ENCODE peak calls at places on chromosome 21, in eight cellular contexts. One of them, this sample, is unnamed.

GRCh38 chr21:14545906-14546480 is at the start of gene SAMSN1:
- DNase-seq in brain microvascular endothelial cell: peak; percentile 23
- DNase-seq in neural progenitor cell: no peak
- DNase-seq in ascending aorta: no peak
- DNase-seq in A549: no peak
- DNase-seq in uterus: no peak
- DNase-seq in body of pancreas: peak; percentile 14
- DNase-seq in OCI-LY7: no peak
- DNase-seq in this sample: no peak

GRCh38 chr21:24280591-24280990 is 1326.7 kb downstream of the MRPL39 start:
- DNase-seq in body of pancreas: no peak
- DNase-seq in uterus: no peak
- DNase-seq in ascending aorta: no peak
- DNase-seq in OCI-LY7: no peak
- DNase-seq in neural progenitor cell: no peak
- DNase-seq in A549: no peak
- DNase-seq in brain microvascular endothelial cell: no peak
- DNase-seq in this sample: no peak

GRCh38 chr21:42063206-42063577 is 7.9 kb upstream of the UMODL1 start:
- DNase-seq in neural progenitor cell: no peak
- DNase-seq in A549: no peak
- DNase-seq in body of pancreas: peak; percentile 55
- DNase-seq in uterus: no peak
- DNase-seq in ascending aorta: no peak
- DNase-seq in brain microvascular endothelial cell: no peak
- DNase-seq in OCI-LY7: peak; percentile 83
- DNase-seq in this sample: no peak

GRCh38 chr21:33452362-33452761 is 27.4 kb downstream of the TMEM50B start:
- DNase-seq in ascending aorta: no peak
- DNase-seq in OCI-LY7: no peak
- DNase-seq in A549: no peak
- DNase-seq in neural progenitor cell: no peak
- DNase-seq in body of pancreas: no peak
- DNase-seq in uterus: no peak
- DNase-seq in brain microvascular endothelial cell: no peak
- DNase-seq in this sample: no peak

GRCh38 chr21:21232320-21232719 is 234.1 kb downstream of the NCAM2 start:
- DNase-seq in brain microvascular endothelial cell: peak; percentile 4
- DNase-seq in OCI-LY7: no peak
- DNase-seq in ascending aorta: no peak
- DNase-seq in neural progenitor cell: peak; percentile 42
- DNase-seq in body of pancreas: no peak
- DNase-seq in A549: no peak
- DNase-seq in uterus: no peak
- DNase-seq in this sample: peak; percentile 6

GRCh38 chr21:25175938-25176337 is 431.3 kb downstream of the MRPL39 start:
- DNase-seq in ascending aorta: no peak
- DNase-seq in A549: no peak
- DNase-seq in neural progenitor cell: no peak
- DNase-seq in brain microvascular endothelial cell: no peak
- DNase-seq in body of pancreas: no peak
- DNase-seq in OCI-LY7: no peak
- DNase-seq in uterus: no peak
- DNase-seq in this sample: no peak

GRCh38 chr21:41843584-41843983 is 35.6 kb downstream of the PRDM15 start:
- DNase-seq in brain microvascular endothelial cell: no peak
- DNase-seq in uterus: no peak
- DNase-seq in ascending aorta: no peak
- DNase-seq in A549: no peak
- DNase-seq in body of pancreas: no peak
- DNase-seq in neural progenitor cell: no peak
- DNase-seq in OCI-LY7: no peak
- DNase-seq in this sample: no peak

GRCh38 chr21:26652891-26653290 is 79.8 kb upstream of the CYYR1 start:
- DNase-seq in uterus: no peak
- DNase-seq in A549: no peak
- DNase-seq in OCI-LY7: no peak
- DNase-seq in body of pancreas: no peak
- DNase-seq in ascending aorta: no peak
- DNase-seq in neural progenitor cell: no peak
- DNase-seq in brain microvascular endothelial cell: no peak
- DNase-seq in this sample: no peak

GRCh38 chr21:29196021-29196663 is 65.7 kb downstream of the MAP3K7CL start:
- DNase-seq in neural progenitor cell: no peak
- DNase-seq in A549: peak; percentile 89
- DNase-seq in ascending aorta: no peak
- DNase-seq in brain microvascular endothelial cell: peak; percentile 95
- DNase-seq in body of pancreas: peak; percentile 21
- DNase-seq in OCI-LY7: peak; percentile 55
- DNase-seq in uterus: peak; percentile 46
- DNase-seq in this sample: no peak

GRCh38 chr21:42536601-42537000 is 22.9 kb downstream of the SLC37A1 start:
- DNase-seq in uterus: no peak
- DNase-seq in body of pancreas: no peak
- DNase-seq in neural progenitor cell: no peak
- DNase-seq in OCI-LY7: no peak
- DNase-seq in ascending aorta: no peak
- DNase-seq in brain microvascular endothelial cell: no peak
- DNase-seq in A549: no peak
- DNase-seq in this sample: no peak

GRCh38 chr21:26806734-26807372 is 38.4 kb downstream of the ADAMTS1 start:
- DNase-seq in A549: no peak
- DNase-seq in body of pancreas: no peak
- DNase-seq in ascending aorta: no peak
- DNase-seq in brain microvascular endothelial cell: peak; percentile 42
- DNase-seq in neural progenitor cell: no peak
- DNase-seq in uterus: no peak
- DNase-seq in OCI-LY7: no peak
- DNase-seq in this sample: no peak

GRCh38 chr21:27505516-27505915 is 538.6 kb upstream of the ADAMTS5 start:
- DNase-seq in A549: no peak
- DNase-seq in brain microvascular endothelial cell: no peak
- DNase-seq in body of pancreas: no peak
- DNase-seq in ascending aorta: no peak
- DNase-seq in OCI-LY7: no peak
- DNase-seq in uterus: no peak
- DNase-seq in neural progenitor cell: no peak
- DNase-seq in this sample: no peak

GRCh38 chr21:33760641-33761103 is 118.4 kb downstream of the ITSN1 start:
- DNase-seq in ascending aorta: no peak
- DNase-seq in uterus: no peak
- DNase-seq in OCI-LY7: no peak
- DNase-seq in neural progenitor cell: no peak
- DNase-seq in A549: no peak
- DNase-seq in brain microvascular endothelial cell: peak; percentile 66
- DNase-seq in body of pancreas: no peak
- DNase-seq in this sample: no peak

GRCh38 chr21:18970941-18971340 is 567.4 kb upstream of the TMPRSS15 start:
- DNase-seq in ascending aorta: no peak
- DNase-seq in brain microvascular endothelial cell: no peak
- DNase-seq in body of pancreas: no peak
- DNase-seq in uterus: no peak
- DNase-seq in neural progenitor cell: no peak
- DNase-seq in A549: no peak
- DNase-seq in OCI-LY7: no peak
- DNase-seq in this sample: no peak

GRCh38 chr21:34201441-34201838 is 128.1 kb downstream of the MRPS6 start:
- DNase-seq in uterus: no peak
- DNase-seq in ascending aorta: no peak
- DNase-seq in brain microvascular endothelial cell: no peak
- DNase-seq in OCI-LY7: no peak
- DNase-seq in body of pancreas: no peak
- DNase-seq in A549: no peak
- DNase-seq in neural progenitor cell: no peak
- DNase-seq in this sample: no peak

GRCh38 chr21:43866233-43866632 is 1.2 kb downstream of the AGPAT3 start:
- DNase-seq in ascending aorta: no peak
- DNase-seq in neural progenitor cell: peak; percentile 19
- DNase-seq in body of pancreas: peak; percentile 33
- DNase-seq in uterus: peak; percentile 53
- DNase-seq in brain microvascular endothelial cell: peak; percentile 22
- DNase-seq in OCI-LY7: peak; percentile 47
- DNase-seq in A549: no peak
- DNase-seq in this sample: no peak

GRCh38 chr21:43866659-43867331 is 1.8 kb downstream of the AGPAT3 start:
- DNase-seq in neural progenitor cell: no peak
- DNase-seq in A549: no peak
- DNase-seq in ascending aorta: no peak
- DNase-seq in brain microvascular endothelial cell: no peak
- DNase-seq in uterus: no peak
- DNase-seq in OCI-LY7: no peak
- DNase-seq in body of pancreas: peak; percentile 53
- DNase-seq in this sample: no peak

GRCh38 chr21:43865471-43866181 is 603 bp downstream of the AGPAT3 start:
- DNase-seq in brain microvascular endothelial cell: no peak
- DNase-seq in neural progenitor cell: peak; percentile 50
- DNase-seq in ascending aorta: no peak
- DNase-seq in OCI-LY7: no peak
- DNase-seq in body of pancreas: peak; percentile 37
- DNase-seq in uterus: peak; percentile 40
- DNase-seq in A549: no peak
- DNase-seq in this sample: no peak

GRCh38 chr21:43864313-43864805 is 664 bp upstream of the AGPAT3 start:
- DNase-seq in A549: peak; percentile 48
- DNase-seq in ascending aorta: no peak
- DNase-seq in body of pancreas: peak; percentile 82
- DNase-seq in brain microvascular endothelial cell: no peak
- DNase-seq in OCI-LY7: no peak
- DNase-seq in uterus: no peak
- DNase-seq in neural progenitor cell: peak; percentile 47
- DNase-seq in this sample: no peak

DNA sequence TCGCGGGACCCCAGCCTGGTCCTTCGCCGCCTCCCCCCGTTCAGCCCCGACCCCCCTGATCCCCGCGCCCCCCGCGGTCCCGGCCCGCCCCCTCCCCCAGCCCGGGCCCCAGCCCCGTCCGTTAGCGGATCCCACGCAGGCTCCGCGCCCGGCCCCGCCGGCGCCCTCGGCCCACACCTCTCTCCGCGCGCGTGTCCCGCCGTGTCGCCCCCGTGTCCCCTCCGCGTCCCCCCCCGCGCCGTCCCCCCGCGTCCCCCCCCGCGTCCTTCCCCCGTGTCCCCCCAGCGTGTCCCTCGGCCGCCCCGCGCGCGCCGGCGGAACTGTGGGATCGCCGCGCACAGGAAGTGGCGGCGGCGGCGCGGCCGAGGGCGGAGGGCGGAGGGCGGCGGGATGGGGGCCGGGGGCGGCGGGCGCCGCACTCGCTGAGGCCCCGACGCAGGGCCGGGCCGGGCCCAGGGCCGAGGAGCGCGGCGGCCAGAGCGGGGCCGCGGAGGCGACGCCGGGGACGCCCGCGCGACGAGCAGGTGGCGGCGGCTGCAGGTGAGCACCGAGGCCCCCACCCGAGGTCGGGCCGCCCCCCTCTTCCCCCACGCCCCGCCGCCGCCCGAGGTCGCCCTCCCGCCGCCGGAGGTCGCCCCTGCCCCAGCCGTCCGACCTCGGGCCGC is at the start of gene AGPAT3:
- DNase-seq in brain microvascular endothelial cell: no peak
- DNase-seq in neural progenitor cell: peak; percentile 65
- DNase-seq in ascending aorta: no peak
- DNase-seq in body of pancreas: no peak
- DNase-seq in A549: no peak
- DNase-seq in OCI-LY7: peak; percentile 41
- DNase-seq in uterus: no peak
- DNase-seq in this sample: no peak
- H3K27ac ChIP-seq in brain microvascular endothelial cell: peak within 1 kb of the TSS; percentile 63
- H3K27ac ChIP-seq in neural progenitor cell: no peak within 1 kb of the TSS
- H3K27ac ChIP-seq in ascending aorta: peak within 1 kb of the TSS; percentile 87
- H3K27ac ChIP-seq in body of pancreas: peak within 1 kb of the TSS; percentile 97
- H3K27ac ChIP-seq in A549: peak within 1 kb of the TSS; percentile 97
- H3K27ac ChIP-seq in OCI-LY7: peak within 1 kb of the TSS; percentile 15
- H3K27ac ChIP-seq in uterus: peak within 1 kb of the TSS; percentile 85
- H3K27ac ChIP-seq in this sample: peak within 1 kb of the TSS; percentile 61

GRCh38 chr21:43733529-43734071 is 14.7 kb downstream of the PDXK start:
- DNase-seq in A549: no peak
- DNase-seq in ascending aorta: no peak
- DNase-seq in brain microvascular endothelial cell: no peak
- DNase-seq in OCI-LY7: no peak
- DNase-seq in body of pancreas: peak; percentile 59
- DNase-seq in uterus: no peak
- DNase-seq in neural progenitor cell: no peak
- DNase-seq in this sample: peak; percentile 37
- H3K27ac ChIP-seq in A549: peak overlapping the region; percentile 43
- H3K27ac ChIP-seq in ascending aorta: peak overlapping the region; percentile 69
- H3K27ac ChIP-seq in brain microvascular endothelial cell: no peak overlapping the region
- H3K27ac ChIP-seq in OCI-LY7: no peak overlapping the region
- H3K27ac ChIP-seq in body of pancreas: peak overlapping the region; percentile 55
- H3K27ac ChIP-seq in uterus: peak overlapping the region; percentile 13
- H3K27ac ChIP-seq in neural progenitor cell: no peak overlapping the region
- H3K27ac ChIP-seq in this sample: peak overlapping the region; percentile 30

GRCh38 chr21:17859661-17860060 is 40.5 kb upstream of the C21orf91 start:
- DNase-seq in uterus: no peak
- DNase-seq in brain microvascular endothelial cell: no peak
- DNase-seq in OCI-LY7: no peak
- DNase-seq in A549: no peak
- DNase-seq in body of pancreas: no peak
- DNase-seq in ascending aorta: no peak
- DNase-seq in neural progenitor cell: peak; percentile 47
- DNase-seq in this sample: no peak
- H3K27ac ChIP-seq in uterus: no peak overlapping the region
- H3K27ac ChIP-seq in brain microvascular endothelial cell: no peak overlapping the region
- H3K27ac ChIP-seq in OCI-LY7: no peak overlapping the region
- H3K27ac ChIP-seq in A549: no peak overlapping the region
- H3K27ac ChIP-seq in body of pancreas: no peak overlapping the region
- H3K27ac ChIP-seq in ascending aorta: no peak overlapping the region
- H3K27ac ChIP-seq in neural progenitor cell: peak overlapping the region; percentile 53
- H3K27ac ChIP-seq in this sample: peak overlapping the region; percentile 97

DNA sequence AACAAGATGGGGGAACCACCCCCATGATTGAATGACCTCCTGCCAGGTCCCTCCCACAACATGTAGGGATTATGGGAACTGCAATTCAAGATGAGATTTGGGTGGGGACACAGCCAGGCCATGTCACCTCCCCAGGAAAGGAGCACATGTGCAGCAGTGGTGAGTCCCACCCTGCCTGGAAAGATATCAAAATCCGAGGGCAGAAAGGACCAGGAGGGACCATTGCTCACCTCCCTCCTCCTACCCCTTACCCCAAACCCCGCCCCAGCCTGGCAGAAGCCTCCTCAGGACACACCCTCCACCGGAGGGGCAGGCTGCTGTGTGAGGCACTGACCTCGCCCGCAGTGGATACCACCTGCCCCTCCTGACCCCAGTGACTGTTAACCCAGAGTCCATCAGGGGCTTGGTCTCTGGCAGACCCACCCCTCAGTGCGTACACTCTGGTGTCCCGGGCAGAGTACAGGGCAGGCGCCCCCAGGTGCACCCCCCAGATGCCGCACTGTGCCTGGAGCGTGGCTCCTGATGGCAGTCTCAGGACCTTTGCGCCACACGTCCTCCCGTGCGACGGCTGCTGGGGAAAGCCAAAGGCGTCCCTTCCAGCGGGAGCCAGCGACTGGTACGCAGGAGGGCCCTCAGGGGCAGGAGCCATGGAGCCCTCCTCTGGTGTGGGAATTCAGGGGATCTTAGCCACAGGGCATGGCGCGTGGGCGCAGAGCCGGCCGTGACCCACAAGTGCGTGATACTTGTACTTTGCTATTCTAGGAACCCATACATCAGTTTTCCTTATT is 20.9 kb downstream of the PDXK start:
- DNase-seq in uterus: no peak
- DNase-seq in brain microvascular endothelial cell: no peak
- DNase-seq in OCI-LY7: no peak
- DNase-seq in ascending aorta: no peak
- DNase-seq in neural progenitor cell: peak; percentile 44
- DNase-seq in A549: peak; percentile 51
- DNase-seq in body of pancreas: no peak
- DNase-seq in this sample: no peak
- H3K27ac ChIP-seq in uterus: peak overlapping the region; percentile 75
- H3K27ac ChIP-seq in brain microvascular endothelial cell: no peak overlapping the region
- H3K27ac ChIP-seq in OCI-LY7: no peak overlapping the region
- H3K27ac ChIP-seq in ascending aorta: no peak overlapping the region
- H3K27ac ChIP-seq in neural progenitor cell: peak overlapping the region; percentile 33
- H3K27ac ChIP-seq in A549: no peak overlapping the region
- H3K27ac ChIP-seq in body of pancreas: no peak overlapping the region
- H3K27ac ChIP-seq in this sample: peak overlapping the region; percentile 35

This sample was measured in substantia nigra.